ENCODE peak calls at places on chromosomes 1 and 21, in four cellular contexts. M is GM12878, V is HCT116, L is K562. N is an unnamed sample.

GRCh38 chr1:154493276-154493675 is 8.7 kb upstream of the TDRD10 start:
- DNase-seq in M (no peak), L (no peak), V (no peak), N (no peak)

GRCh38 chr1:23402286-23403037 is 22.1 kb downstream of the TCEA3 start:
- DNase-seq in V (no peak), M (no peak), L (no peak), N (no peak)

GRCh38 chr21:45909238-45909785 is 72.3 kb upstream of the COL6A1 start:
- DNase-seq in L (no peak), M (no peak), V (no peak), N (no peak)

GRCh38 chr1:20366076-20366765 is 75.5 kb downstream of the VWA5B1 start:
- DNase-seq in L (no peak), V (no peak), M (no peak), N (no peak)

GRCh38 chr1:85612704-85613361 is 32.3 kb downstream of the CCN1 start:
- DNase-seq in V (no peak), L (peak; percentile 29), M (no peak), N (peak; percentile 30)

GRCh38 chr1:170730443-170730842 is 66.5 kb downstream of the PRRX1 start:
- DNase-seq in L (no peak), V (no peak), M (no peak), N (no peak)

GRCh38 chr1:116806245-116806644 is 52.0 kb downstream of the CD2 start:
- DNase-seq in L (no peak), M (peak; percentile 76), V (no peak), N (no peak)

GRCh38 chr1:15345711-15346355 is 63.9 kb upstream of the EFHD2 start:
- DNase-seq in L (peak; percentile 72), V (no peak), M (no peak), N (no peak)

GRCh38 chr1:231931146-231931545 is 304.6 kb downstream of the DISC1 start:
- DNase-seq in V (no peak), M (no peak), L (no peak), N (no peak)

GRCh38 chr1:9078949-9079500 is 9.6 kb upstream of the SLC2A5 start:
- DNase-seq in V (no peak), L (no peak), M (no peak), N (no peak)

GRCh38 chr1:199029401-199029800 is 390.6 kb downstream of the PTPRC start:
- DNase-seq in L (no peak), M (no peak), V (no peak), N (no peak)

GRCh38 chr1:160972939-160973338 is 18.3 kb upstream of the ITLN2 start:
- DNase-seq in V (no peak), L (no peak), M (no peak), N (no peak)

GRCh38 chr1:230215049-230215448 is 148.0 kb downstream of the GALNT2 start:
- DNase-seq in L (no peak), V (no peak), M (no peak), N (peak; percentile 33)

GRCh38 chr21:46320331-46320801 is 3.3 kb downstream of the C21orf58 start:
- DNase-seq in V (no peak), M (no peak), L (peak; percentile 84), N (no peak)

GRCh38 chr1:79633456-79633855 is 626.9 kb upstream of the ADGRL4 start:
- DNase-seq in L (no peak), M (no peak), V (no peak), N (no peak)

GRCh38 chr21:15740383-15740782 is 10.6 kb downstream of the USP25 start:
- DNase-seq in L (no peak), V (no peak), M (no peak), N (no peak)

GRCh38 chr21:43190544-43191340 is 21.9 kb downstream of the CRYAA start:
- DNase-seq in V (no peak), L (no peak), M (no peak), N (no peak)

GRCh38 chr1:97832490-97832889 is 88.3 kb downstream of the DPYD start:
- DNase-seq in V (no peak), M (no peak), L (no peak), N (no peak)

GRCh38 chr1:3294450-3294849 is 160.0 kb upstream of the ARHGEF16 start:
- DNase-seq in V (no peak), L (no peak), M (no peak), N (no peak)

GRCh38 chr21:41940431-41940830 is 13.4 kb downstream of the C2CD2 start:
- DNase-seq in L (no peak), M (no peak), V (no peak), N (no peak)

GRCh38 chr1:174743654-174744561 is 255.8 kb upstream of the CACYBP start:
- DNase-seq in L (peak; percentile 42), M (no peak), V (peak; percentile 28), N (no peak)

GRCh38 chr1:38209986-38210385 is 163.4 kb upstream of the POU3F1 start:
- DNase-seq in L (no peak), V (no peak), M (no peak), N (no peak)

GRCh38 chr1:214187152-214187900 is 93.6 kb upstream of the SMYD2 start:
- DNase-seq in M (no peak), L (no peak), V (no peak), N (no peak)

GRCh38 chr1:116667577-116668105 is at the start of gene IGSF3:
- DNase-seq in V (no peak), M (no peak), L (peak; percentile 97), N (peak; percentile 65)

GRCh38 chr1:231497629-231498152 is 30.8 kb upstream of the TSNAX start:
- DNase-seq in V (no peak), M (no peak), L (no peak), N (no peak)

GRCh38 chr1:56399326-56400292 is 179.8 kb downstream of the PLPP3 start:
- DNase-seq in L (no peak), V (no peak), M (no peak), N (no peak)

GRCh38 chr1:57162607-57163235 is 196.9 kb upstream of the C8B start:
- DNase-seq in L (no peak), V (no peak), M (no peak), N (no peak)

GRCh38 chr1:169529068-169529642 is 43.4 kb upstream of the SLC19A2 start:
- DNase-seq in L (no peak), M (no peak), V (peak; percentile 85), N (peak; percentile 9)

GRCh38 chr21:34795152-34796141 is 126.7 kb downstream of the CLIC6 start:
- DNase-seq in M (no peak), V (peak; percentile 61), L (no peak), N (peak; percentile 68)

GRCh38 chr1:225870883-225871282 is 11.3 kb downstream of the TMEM63A start:
- DNase-seq in V (no peak), L (no peak), M (no peak), N (no peak)

GRCh38 chr1:150922519-150922975 is 3.6 kb upstream of the SETDB1 start:
- DNase-seq in L (peak; percentile 69), M (peak; percentile 86), V (peak; percentile 72), N (peak; percentile 38)

GRCh38 chr1:97204468-97204867 is 482.9 kb downstream of the PTBP2 start:
- DNase-seq in M (no peak), V (no peak), L (no peak), N (no peak)

GRCh38 chr1:89957063-89957462 is 37.8 kb upstream of the ZNF326 start:
- DNase-seq in V (no peak), M (no peak), L (no peak), N (no peak)

GRCh38 chr1:243249214-243249613 is 5.9 kb downstream of the CEP170 start:
- DNase-seq in V (no peak), L (no peak), M (no peak), N (no peak)

GRCh38 chr1:158996998-158997397 is 12.7 kb upstream of the IFI16 start:
- DNase-seq in V (no peak), L (no peak), M (no peak), N (no peak)

GRCh38 chr1:158998781-158999161 is 10.9 kb upstream of the IFI16 start:
- DNase-seq in V (peak; percentile 32), M (peak; percentile 50), L (peak; percentile 49), N (peak; percentile 78)

GRCh38 chr1:158998037-158998780 is 11.5 kb upstream of the IFI16 start:
- DNase-seq in L (no peak), V (no peak), M (no peak), N (no peak)

GRCh38 chr1:158989424-158989823 is 20.3 kb upstream of the IFI16 start:
- DNase-seq in V (no peak), L (no peak), M (no peak), N (no peak)

DNA sequence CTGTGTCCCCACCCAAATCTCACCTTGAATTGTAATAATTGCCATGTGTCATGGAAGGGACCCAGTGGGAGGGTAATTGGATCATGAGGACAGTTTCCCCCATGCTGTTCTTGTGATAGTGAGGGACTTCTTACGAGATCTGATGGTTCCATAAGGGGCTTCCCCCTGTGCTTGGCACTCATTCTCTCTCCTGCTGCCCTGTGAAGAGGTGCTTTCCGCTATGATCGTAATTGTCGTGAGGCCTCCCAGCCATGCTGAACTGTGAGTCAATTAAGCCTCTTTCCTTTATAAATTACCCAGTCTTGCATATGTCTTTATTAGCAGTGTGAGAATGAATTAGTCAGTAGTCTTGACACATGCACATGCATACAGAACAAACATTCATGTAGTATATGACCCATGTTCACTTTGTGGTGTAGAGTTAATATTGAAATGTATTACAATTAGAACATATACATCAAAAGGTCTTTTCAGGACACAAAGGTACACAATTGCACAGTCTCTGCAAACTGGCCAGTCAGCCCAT is 16.9 kb upstream of the IFI16 start:
- DNase-seq in V (no peak), M (no peak), L (no peak), N (no peak)
- TF ChIP-seq JUND in V (no peak), M (no peak), L (no peak), N (no peak)

GRCh38 chr1:58836396-58836795 is 52.5 kb upstream of the JUN start:
- DNase-seq in M (no peak), L (no peak), V (no peak), N (no peak)
- TF ChIP-seq JUND in M (no peak), L (no peak), V (no peak), N (no peak)

GRCh38 chr1:31818204-31818603 is 2.4 kb upstream of the SPOCD1 start:
- DNase-seq in M (no peak), L (no peak), V (no peak), N (no peak)
- TF ChIP-seq JUND in M (no peak), L (no peak), V (no peak), N (no peak)

GRCh38 chr1:48333316-48333715 is 110.8 kb downstream of the SLC5A9 start:
- DNase-seq in V (no peak), M (no peak), L (no peak), N (no peak)

GRCh38 chr1:48332115-48332514 is 109.6 kb downstream of the SLC5A9 start:
- DNase-seq in V (no peak), M (no peak), L (no peak), N (no peak)

GRCh38 chr1:48329905-48330304 is 107.4 kb downstream of the SLC5A9 start:
- DNase-seq in V (no peak), L (no peak), M (no peak), N (no peak)

DNA sequence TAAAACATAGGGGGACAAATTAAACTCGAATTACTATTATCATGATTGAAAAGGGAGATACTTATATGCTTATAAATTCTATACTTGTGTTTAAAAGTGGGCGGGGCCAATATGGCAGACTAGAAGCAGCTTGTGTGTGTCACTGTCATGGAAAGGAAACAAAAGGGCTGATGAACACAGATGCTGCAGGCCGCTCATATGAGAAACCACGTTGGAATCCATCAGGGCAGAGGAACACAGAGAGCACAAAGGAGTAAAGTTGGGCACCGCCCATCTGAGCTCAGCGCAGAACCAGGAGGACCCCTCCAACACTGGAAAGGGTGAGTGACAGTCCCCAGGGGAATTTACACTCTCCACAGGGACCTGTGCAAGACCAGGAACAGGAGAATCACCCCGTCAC is 107.0 kb downstream of the SLC5A9 start:
- DNase-seq in V (no peak), M (no peak), L (no peak), N (no peak)
- TF ChIP-seq JUND in V (no peak), M (no peak), L (no peak), N (no peak)

N was measured in T47D.